ENCODE peak calls at places on chromosome 9, in ten cellular contexts. I is HFF-Myc, N is epithelial cell of proximal tubule, C is keratinocyte, E is neural progenitor cell, V is prostate gland, Q is IMR-90, F is transverse colon, B is A549, Y is HCT116. W is an unnamed sample.

GRCh38 chr9:70679845-70680244 is 265.4 kb upstream of the KLF9 start:
- DNase-seq in N (peak), I (no peak), V (no peak), E (no peak), F (no peak), Y (no peak), B (no peak), Q (peak), C (no peak), W (no peak)

GRCh38 chr9:35211854-35212253 is 50.0 kb downstream of the UNC13B start:
- DNase-seq in E (no peak), B (no peak), Y (no peak), Q (no peak), I (no peak), N (no peak), V (no peak), C (no peak), F (no peak), W (no peak)

GRCh38 chr9:107044872-107045271 is 181.9 kb downstream of the ZNF462 start:
- DNase-seq in B (no peak), C (no peak), Y (no peak), N (no peak), V (no peak), F (peak), Q (no peak), I (no peak), E (no peak), W (no peak)

GRCh38 chr9:38619556-38620447 is 594 bp downstream of the ANKRD18A start:
- DNase-seq in F (peak), V (peak), N (no peak), B (no peak), E (peak), I (no peak), Y (no peak), C (no peak), Q (no peak), W (no peak)

GRCh38 chr9:120730661-120731514 is 16.6 kb upstream of the MEGF9 start:
- DNase-seq in F (no peak), B (no peak), E (peak), C (peak), N (peak), V (no peak), Q (peak), I (peak), Y (no peak), W (peak)

GRCh38 chr9:81529556-81530193 is 159.7 kb downstream of the TLE1 start:
- DNase-seq in C (peak), E (no peak), N (peak), Y (peak), Q (peak), I (peak), F (no peak), V (peak), B (peak), W (peak)

GRCh38 chr9:125867752-125868400 is 120.7 kb downstream of the PBX3 start:
- DNase-seq in C (no peak), E (no peak), I (no peak), V (no peak), Q (peak), N (no peak), Y (peak), F (no peak), B (no peak), W (no peak)

GRCh38 chr9:136835162-136835931 is 6.9 kb upstream of the AJM1 start:
- DNase-seq in Y (no peak), B (no peak), I (no peak), F (no peak), E (no peak), V (no peak), N (no peak), Q (no peak), C (no peak), W (no peak)

GRCh38 chr9:5375790-5376477 is 36.3 kb upstream of the RLN1 start:
- DNase-seq in B (no peak), F (no peak), N (no peak), Y (no peak), Q (no peak), C (no peak), I (no peak), E (no peak), V (no peak), W (no peak)

GRCh38 chr9:127598839-127599549 is 13.1 kb upstream of the STXBP1 start:
- DNase-seq in E (peak), Y (no peak), N (no peak), I (no peak), F (no peak), B (no peak), Q (no peak), C (no peak), V (no peak), W (no peak)

DNA sequence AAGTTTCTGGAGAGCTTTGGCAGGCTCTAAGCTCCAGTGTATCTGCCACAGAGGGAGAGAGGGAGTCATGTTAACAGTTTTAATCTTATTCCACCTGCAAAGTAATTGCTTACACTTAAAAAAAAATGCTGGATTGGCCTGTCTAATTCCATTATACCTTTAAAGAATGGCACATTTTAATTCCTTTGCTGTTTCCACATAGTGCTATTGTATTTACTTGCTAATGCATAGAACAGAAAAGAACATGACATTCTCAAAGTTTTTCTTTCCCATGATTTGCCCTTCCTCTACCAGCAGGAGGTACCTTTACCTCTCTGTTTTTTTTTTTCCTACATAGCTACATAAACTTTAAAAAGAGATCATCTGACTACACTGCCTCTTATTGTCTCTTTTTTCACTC is 318.0 kb downstream of the GLIS3 start:
- DNase-seq in Q (no peak), Y (no peak), B (no peak), C (no peak), E (no peak), F (no peak), I (no peak), N (no peak), V (no peak), W (no peak)
- TF ChIP-seq CTCF in Q (no peak), Y (no peak), B (no peak), C (no peak), E (no peak), F (no peak), I (no peak), N (peak), V (no peak), W (no peak)

DNA sequence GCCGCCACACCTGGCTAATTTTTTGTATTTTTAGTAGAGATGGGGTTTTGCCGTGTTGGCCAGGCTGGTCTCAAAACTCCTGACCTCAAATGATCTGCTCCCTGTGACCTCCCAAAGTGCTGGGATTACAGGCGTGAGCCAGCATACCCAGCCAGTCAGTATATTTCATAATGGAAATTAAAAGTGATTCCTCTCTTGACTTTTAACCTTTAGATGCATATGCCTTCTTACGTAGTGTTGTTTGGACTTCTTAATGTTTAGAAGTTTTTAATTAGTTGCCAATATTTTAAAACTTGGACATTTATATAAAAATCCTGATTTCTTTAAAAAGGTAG is 22.4 kb downstream of the DENND4C start:
- DNase-seq in I (no peak), Y (no peak), E (no peak), C (no peak), V (no peak), Q (no peak), N (no peak), B (no peak), F (no peak), W (no peak)
- H3K4me3 ChIP-seq in I (no peak), Y (no peak), E (no peak), C (no peak), V (no peak), Q (no peak), N (no peak), B (no peak), F (no peak), W (no peak)

GRCh38 chr9:23492126-23493002 is 333.7 kb downstream of the ELAVL2 start:
- DNase-seq in C (no peak), Y (no peak), E (peak), N (peak), B (peak), I (no peak), Q (peak), V (no peak), F (no peak), W (peak)
- TF ChIP-seq CTCF in C (peak), Y (no peak), E (peak), N (peak), B (peak), I (no peak), Q (peak), V (no peak), F (peak), W (peak)

GRCh38 chr9:77016526-77017504 is 2.6 kb upstream of the FOXB2 start:
- DNase-seq in V (no peak), F (no peak), N (no peak), I (no peak), C (no peak), E (peak), Y (no peak), B (no peak), Q (no peak), W (no peak)

GRCh38 chr9:77013932-77014596 is 5.4 kb upstream of the FOXB2 start:
- DNase-seq in C (no peak), Q (no peak), Y (no peak), I (no peak), N (no peak), F (no peak), V (no peak), B (no peak), E (peak), W (no peak)

GRCh38 chr9:77014597-77015263 is 4.7 kb upstream of the FOXB2 start:
- DNase-seq in F (no peak), V (no peak), N (no peak), C (no peak), I (no peak), Y (no peak), B (no peak), E (peak), Q (no peak), W (no peak)

GRCh38 chr9:77016111-77016525 is 3.3 kb upstream of the FOXB2 start:
- DNase-seq in V (no peak), B (no peak), F (no peak), N (no peak), E (peak), Q (no peak), Y (no peak), C (no peak), I (no peak), W (no peak)

GRCh38 chr9:77015291-77016048 is 4.0 kb upstream of the FOXB2 start:
- DNase-seq in F (no peak), C (no peak), E (peak), I (no peak), N (no peak), Q (no peak), B (no peak), Y (no peak), V (no peak), W (no peak)
- H3K4me3 ChIP-seq in F (no peak), C (no peak), E (peak), I (no peak), N (no peak), Q (no peak), B (peak), Y (no peak), V (no peak), W (no peak)

GRCh38 chr9:2083552-2083951 is 68.4 kb downstream of the SMARCA2 start:
- DNase-seq in Q (no peak), B (no peak), E (no peak), F (no peak), C (no peak), I (no peak), V (no peak), N (no peak), Y (no peak), W (no peak)

GRCh38 chr9:2082802-2083201 is 67.7 kb downstream of the SMARCA2 start:
- DNase-seq in C (no peak), N (no peak), B (no peak), I (no peak), Q (no peak), Y (no peak), F (no peak), E (no peak), V (no peak), W (no peak)

GRCh38 chr9:2085719-2086515 is 70.8 kb downstream of the SMARCA2 start:
- DNase-seq in B (no peak), E (no peak), F (no peak), V (no peak), I (peak), Q (peak), Y (no peak), N (no peak), C (no peak), W (peak)

GRCh38 chr9:2086971-2087370 is 71.8 kb downstream of the SMARCA2 start:
- DNase-seq in I (no peak), B (no peak), V (no peak), N (no peak), C (no peak), E (no peak), Y (no peak), Q (no peak), F (no peak), W (no peak)

DNA sequence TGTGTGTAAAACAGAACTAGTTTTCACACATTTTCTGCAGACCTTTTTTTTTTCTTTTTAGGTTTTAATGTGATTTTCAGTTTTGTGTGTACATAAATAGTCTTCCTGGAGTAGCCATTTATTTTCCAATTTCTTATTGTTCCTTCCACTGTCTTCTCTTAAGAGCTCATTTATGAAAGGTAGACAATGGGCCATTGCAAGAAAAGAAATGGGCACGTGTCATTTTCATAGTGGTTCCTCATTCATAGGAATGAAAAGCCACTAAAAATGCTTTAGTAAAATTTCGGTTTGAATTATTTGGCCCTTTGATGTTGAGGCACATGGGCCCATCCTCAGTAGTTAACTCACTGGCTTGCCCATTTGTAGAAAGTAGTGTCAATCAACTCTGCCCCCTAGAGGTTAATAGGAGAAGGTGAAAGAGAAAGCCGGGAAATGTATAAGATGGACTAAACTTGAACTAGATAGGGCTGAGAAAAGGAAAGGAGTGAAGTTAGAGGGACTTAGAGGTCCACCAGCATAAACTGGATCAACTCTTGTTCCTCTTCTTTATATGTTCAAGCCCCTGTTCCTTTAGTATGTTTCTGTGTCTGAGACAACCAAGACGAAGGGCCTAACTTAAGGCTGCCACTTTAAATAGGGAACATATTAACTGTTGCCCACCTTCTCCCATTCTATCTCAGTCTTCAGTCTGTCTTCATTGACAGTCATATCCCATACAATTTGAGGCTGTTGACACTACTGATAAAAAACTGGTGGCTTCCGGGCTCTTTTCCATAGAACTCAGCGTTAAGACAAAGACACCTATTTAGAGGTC is 72.6 kb downstream of the SMARCA2 start:
- DNase-seq in C (peak), V (no peak), Y (peak), N (peak), F (no peak), Q (peak), E (peak), I (no peak), B (peak), W (peak)
- TF ChIP-seq CTCF in C (peak), V (no peak), Y (peak), N (peak), F (peak), Q (peak), E (peak), I (peak), B (peak), W (peak)

DNA sequence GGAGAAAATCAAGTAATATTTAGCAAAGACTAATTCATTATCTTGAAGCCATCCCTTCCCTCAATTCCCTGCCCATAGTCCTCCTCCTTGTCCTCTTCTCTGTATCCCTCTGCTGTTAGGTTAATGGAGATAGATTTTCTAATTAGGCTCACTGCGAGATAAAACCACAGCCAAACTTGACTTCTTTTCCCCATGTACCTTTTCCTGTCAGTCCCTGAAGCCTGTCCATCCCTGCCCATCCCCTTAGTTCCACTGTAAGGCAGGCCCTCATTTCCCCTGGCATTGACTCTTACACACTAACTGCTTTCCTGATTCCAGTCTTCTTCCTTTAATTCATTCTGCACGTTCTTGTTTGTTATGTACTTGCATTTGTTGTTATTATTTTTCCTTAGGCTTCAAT is 1.2 kb downstream of the TLR4 start:
- DNase-seq in B (no peak), C (no peak), F (no peak), I (no peak), E (no peak), V (no peak), N (no peak), Q (no peak), Y (no peak), W (no peak)
- H3K4me3 ChIP-seq in B (no peak), C (no peak), F (no peak), I (peak), E (no peak), V (no peak), N (no peak), Q (no peak), Y (no peak), W (peak)

GRCh38 chr9:116843863-116844620 is 156.9 kb downstream of the TRIM32 start:
- DNase-seq in N (no peak), V (peak), F (no peak), I (no peak), Q (no peak), E (no peak), B (no peak), Y (no peak), C (no peak), W (no peak)
- TF ChIP-seq CTCF in N (no peak), V (no peak), F (no peak), I (no peak), Q (no peak), E (no peak), B (no peak), Y (no peak), C (no peak), W (no peak)

DNA sequence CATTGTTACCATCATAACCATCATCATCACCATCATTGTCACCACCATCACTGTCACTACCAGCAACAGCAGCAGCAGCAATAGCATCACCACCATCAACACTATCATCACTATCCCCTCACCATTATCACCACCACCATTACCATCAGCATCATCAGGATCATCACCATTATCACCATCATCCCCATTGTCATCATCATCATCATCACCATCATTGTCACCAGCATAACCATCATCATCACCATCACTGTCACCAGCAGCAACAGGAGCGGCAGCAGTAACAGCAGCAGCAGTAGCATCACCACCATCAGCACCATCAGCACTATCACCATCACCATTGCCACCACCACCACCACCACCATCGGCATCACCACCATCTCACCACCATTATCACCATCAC is 48.4 kb downstream of the S1PR3 start:
- DNase-seq in Q (no peak), B (no peak), N (no peak), F (no peak), I (no peak), E (no peak), Y (no peak), V (no peak), C (no peak), W (no peak)
- H3K4me3 ChIP-seq in Q (no peak), B (no peak), N (no peak), F (no peak), I (no peak), E (no peak), Y (no peak), V (no peak), C (no peak), W (no peak)

GRCh38 chr9:33813712-33814641 is 3.0 kb upstream of the UBE2R2 start:
- DNase-seq in Q (peak), Y (peak), N (peak), F (no peak), C (peak), E (peak), B (peak), V (no peak), I (no peak), W (peak)
- TF ChIP-seq CTCF in Q (peak), Y (peak), N (peak), F (peak), C (peak), E (peak), B (peak), V (peak), I (peak), W (peak)

W was measured in astrocyte of the spinal cord.